ENCODE peak calls at places on chromosomes 4 and X, in nine cellular contexts. D, K, T, P, W, I, O, B and H are unnamed samples.

GRCh38 chrX:152817082-152817744 is 13.3 kb downstream of the CETN2 start:
- DNase-seq in D (peak; percentile 53), K (peak; percentile 48), T (peak; percentile 29), P (peak; percentile 5), W (peak; percentile 37), I (no peak), O (no peak), B (no peak), H (no peak)

GRCh38 chr4:8351931-8352367 is 82.4 kb downstream of the HTRA3 start:
- DNase-seq in D (peak; percentile 15), K (peak; percentile 39), T (peak; percentile 43), P (no peak), W (peak; percentile 62), I (peak; percentile 21), O (no peak), B (no peak), H (no peak)

GRCh38 chr4:112693507-112693906 is 56.6 kb downstream of the LARP7 start:
- DNase-seq in D (no peak), K (no peak), T (no peak), P (no peak), W (no peak), I (no peak), O (no peak), B (no peak), H (no peak)

GRCh38 chr4:133178960-133179359 is 29.9 kb downstream of the PCDH10 start:
- DNase-seq in D (no peak), K (no peak), T (peak; percentile 71), P (no peak), W (no peak), I (no peak), O (no peak), B (no peak), H (no peak)

GRCh38 chrX:54411732-54412131 is 28.5 kb upstream of the TSR2 start:
- DNase-seq in D (no peak), K (no peak), T (no peak), P (no peak), W (no peak), I (no peak), O (no peak), B (no peak), H (no peak)

GRCh38 chrX:37455381-37455780 is 106.2 kb downstream of the PRRG1 start:
- DNase-seq in D (no peak), K (no peak), T (no peak), P (peak; percentile 2), W (no peak), I (no peak), O (no peak), B (no peak), H (no peak)

GRCh38 chr4:67483868-67484602 is 61.3 kb downstream of the CENPC start:
- DNase-seq in D (peak; percentile 53), K (no peak), T (peak; percentile 69), P (no peak), W (peak; percentile 25), I (no peak), O (no peak), B (no peak), H (no peak)

GRCh38 chr4:36042122-36042970 is 202.0 kb downstream of the ARAP2 start:
- DNase-seq in D (no peak), K (no peak), T (no peak), P (no peak), W (no peak), I (no peak), O (no peak), B (no peak), H (no peak)

GRCh38 chr4:64360664-64361398 is 48.4 kb downstream of the TECRL start:
- DNase-seq in D (no peak), K (no peak), T (no peak), P (no peak), W (no peak), I (no peak), O (no peak), B (no peak), H (no peak)

GRCh38 chr4:138816883-138817282 is 198.7 kb upstream of the NOCT start:
- DNase-seq in D (no peak), K (no peak), T (no peak), P (no peak), W (no peak), I (no peak), O (no peak), B (no peak), H (no peak)

GRCh38 chr4:147054241-147054902 is 108.7 kb upstream of the TTC29 start:
- DNase-seq in D (peak; percentile 10), K (no peak), T (peak; percentile 31), P (no peak), W (no peak), I (no peak), O (no peak), B (no peak), H (no peak)

GRCh38 chr4:147059064-147059731 is 113.5 kb upstream of the TTC29 start:
- DNase-seq in D (no peak), K (no peak), T (no peak), P (no peak), W (no peak), I (no peak), O (no peak), B (no peak), H (no peak)

GRCh38 chr4:147060171-147060931 is 114.7 kb upstream of the TTC29 start:
- DNase-seq in D (peak; percentile 78), K (no peak), T (peak; percentile 94), P (peak; percentile 1), W (peak; percentile 93), I (no peak), O (no peak), B (no peak), H (no peak)

GRCh38 chr4:147057631-147057980 is 111.9 kb upstream of the TTC29 start:
- DNase-seq in D (peak; percentile 41), K (no peak), T (peak; percentile 60), P (peak; percentile 20), W (peak; percentile 41), I (no peak), O (no peak), B (no peak), H (no peak)

GRCh38 chr4:147056951-147057630 is 111.4 kb upstream of the TTC29 start:
- DNase-seq in D (peak; percentile 34), K (no peak), T (peak; percentile 39), P (no peak), W (peak; percentile 43), I (no peak), O (no peak), B (no peak), H (no peak)
- TF ChIP-seq CTCF in D (peak; percentile 17), K (no peak), T (peak; percentile 28), P (no peak), W (peak; percentile 52), I (no peak), O (no peak), B (no peak), H (peak; percentile 39)

GRCh38 chrX:40108084-40108958 is 10.6 kb upstream of the BCOR start:
- DNase-seq in D (peak; percentile 52), K (peak; percentile 47), T (peak; percentile 69), P (no peak), W (peak; percentile 67), I (peak; percentile 74), O (peak; percentile 54), B (no peak), H (no peak)

GRCh38 chrX:40106677-40107290 is 9.0 kb upstream of the BCOR start:
- DNase-seq in D (no peak), K (no peak), T (no peak), P (no peak), W (no peak), I (no peak), O (no peak), B (no peak), H (no peak)

GRCh38 chrX:40105791-40106676 is 8.3 kb upstream of the BCOR start:
- DNase-seq in D (no peak), K (peak; percentile 67), T (peak; percentile 54), P (peak; percentile 33), W (no peak), I (no peak), O (peak; percentile 82), B (no peak), H (no peak)

GRCh38 chrX:40108959-40109287 is 11.2 kb upstream of the BCOR start:
- DNase-seq in D (peak; percentile 75), K (peak; percentile 54), T (peak; percentile 78), P (peak; percentile 79), W (peak; percentile 75), I (no peak), O (peak; percentile 79), B (no peak), H (peak; percentile 91)

GRCh38 chrX:40107291-40108083 is 9.7 kb upstream of the BCOR start:
- DNase-seq in D (no peak), K (peak; percentile 38), T (no peak), P (no peak), W (no peak), I (no peak), O (peak; percentile 81), B (peak; percentile 53), H (no peak)
- TF ChIP-seq CTCF in D (no peak), K (no peak), T (no peak), P (no peak), W (no peak), I (no peak), O (no peak), B (no peak), H (no peak)

DNA sequence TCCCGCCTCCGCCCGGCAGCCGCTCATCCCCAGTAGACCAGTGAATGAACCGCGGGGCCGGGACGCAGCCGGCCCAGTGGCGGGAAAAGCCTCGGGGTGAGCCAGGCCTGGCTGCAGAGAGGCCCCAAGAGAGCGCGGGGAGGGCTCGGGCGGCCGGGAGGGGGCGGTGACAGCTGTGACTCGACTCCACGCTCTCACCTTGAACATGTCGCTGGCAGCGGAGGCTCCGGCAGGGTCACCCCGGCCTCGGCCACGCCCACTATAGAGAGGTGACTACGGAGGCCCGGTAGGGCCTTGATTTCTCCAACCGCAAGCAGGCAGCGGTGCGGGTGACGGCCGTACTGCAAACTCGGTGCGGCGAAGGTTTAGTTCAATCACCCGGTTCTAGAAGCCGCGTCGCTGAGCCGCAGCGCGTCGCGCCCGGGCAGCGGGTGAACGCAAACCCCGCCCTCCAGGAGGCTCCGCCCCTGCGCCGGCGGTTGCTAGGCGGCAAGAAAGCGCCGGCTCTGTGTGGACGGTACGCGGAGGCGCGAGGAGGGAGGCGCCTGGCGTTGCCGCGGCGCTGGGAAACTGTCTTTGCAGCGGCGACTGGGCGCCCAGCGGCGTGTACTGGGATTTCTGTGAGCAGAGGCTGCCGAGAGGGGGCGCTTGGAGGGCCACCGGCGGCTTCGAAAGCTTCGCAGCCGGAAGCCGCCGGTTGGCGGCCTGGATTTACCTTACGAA is at the start of the genes APOO and CXorf58:
- DNase-seq in D (peak; percentile 87), K (peak; percentile 89), T (peak; percentile 86), P (peak; percentile 90), W (peak; percentile 89), I (peak; percentile 81), O (peak; percentile 95), B (peak; percentile 58), H (peak; percentile 99)
- TF ChIP-seq CTCF in D (peak; percentile 52), K (peak; percentile 68), T (peak; percentile 65), P (peak; percentile 33), W (peak; percentile 66), I (peak; percentile 76), O (peak; percentile 68), B (peak; percentile 59), H (peak; percentile 95)

GRCh38 chr4:165094873-165095272 is 17.8 kb downstream of the TMEM192 start:
- DNase-seq in D (no peak), K (no peak), T (no peak), P (no peak), W (no peak), I (no peak), O (no peak), B (no peak), H (no peak)

GRCh38 chr4:165096776-165097175 is 15.9 kb downstream of the TMEM192 start:
- DNase-seq in D (peak; percentile 43), K (no peak), T (peak; percentile 23), P (no peak), W (peak; percentile 38), I (peak; percentile 8), O (no peak), B (no peak), H (no peak)

GRCh38 chr4:165095291-165095690 is 17.4 kb downstream of the TMEM192 start:
- DNase-seq in D (no peak), K (no peak), T (no peak), P (no peak), W (no peak), I (no peak), O (no peak), B (no peak), H (no peak)
- TF ChIP-seq CTCF in D (no peak), K (no peak), T (no peak), P (no peak), W (no peak), I (no peak), O (no peak), B (no peak), H (no peak)